ENCODE peak calls at places on chromosomes 3 and 15, in ten cellular contexts. L is AG09319; K is fibroblast of lung; I is activated naive CD8-positive, alpha-beta T cell treated with anti-CD3 and anti-CD28 coated beads, Interleukin-2, amount 10 ng/mL, durations not matched to agents 7 days and 5 days; C is DMS153; Q is lower leg skin; N is HS-27A; B is foreskin fibroblast; M is HT1080; O is iPS DF 6.9. D is an unnamed sample.

GRCh38 chr3:195003006-195003892 is 267.7 kb downstream of the XXYLT1 start:
- DNase-seq in O (no peak), I (no peak), N (no peak), C (no peak), M (no peak), B (no peak), Q (peak; percentile 94), L (peak; percentile 22), K (peak; percentile 51), D (no peak)

GRCh38 chr15:85489773-85490493 is 109.5 kb downstream of the AKAP13 start:
- DNase-seq in M (no peak), L (no peak), C (no peak), B (no peak), O (no peak), K (no peak), Q (no peak), I (no peak), N (no peak), D (no peak)

GRCh38 chr3:44252332-44252731 is 10.6 kb downstream of the TOPAZ1 start:
- DNase-seq in B (no peak), M (no peak), K (peak; percentile 14), Q (no peak), N (no peak), C (no peak), I (no peak), O (no peak), L (no peak), D (no peak)

GRCh38 chr15:40155270-40155910 is 5.5 kb upstream of the BUB1B start:
- DNase-seq in Q (no peak), M (no peak), C (peak; percentile 90), L (no peak), K (no peak), B (no peak), I (no peak), O (peak; percentile 82), N (no peak), D (no peak)

GRCh38 chr15:92917606-92918407 is 17.7 kb downstream of the CHD2 start:
- DNase-seq in N (peak; percentile 95), I (peak; percentile 86), B (peak; percentile 94), O (peak; percentile 80), K (peak; percentile 97), M (peak; percentile 87), L (peak; percentile 86), C (peak; percentile 77), Q (peak; percentile 99), D (peak; percentile 92)

GRCh38 chr15:40008061-40008460 is 30.9 kb downstream of the SRP14 start:
- DNase-seq in Q (no peak), B (no peak), K (no peak), N (no peak), L (no peak), M (no peak), I (no peak), C (no peak), O (no peak), D (no peak)

GRCh38 chr3:55185380-55185779 is 257.5 kb upstream of the LRTM1 start:
- DNase-seq in Q (no peak), K (peak; percentile 52), B (peak; percentile 75), C (no peak), N (no peak), M (no peak), I (no peak), L (peak; percentile 37), O (no peak), D (no peak)

GRCh38 chr3:58332575-58333179 is at the start of gene PXK:
- DNase-seq in K (peak; percentile 74), L (peak; percentile 50), N (no peak), B (peak; percentile 95), C (no peak), Q (peak; percentile 95), M (peak; percentile 69), I (peak; percentile 90), O (no peak), D (peak; percentile 71)

GRCh38 chr15:85097706-85098105 is 116.0 kb downstream of the PDE8A start:
- DNase-seq in N (no peak), L (no peak), Q (no peak), O (no peak), I (no peak), K (no peak), M (no peak), C (no peak), B (no peak), D (no peak)

GRCh38 chr3:87691109-87691508 is 367.7 kb downstream of the CGGBP1 start:
- DNase-seq in B (peak; percentile 1), I (no peak), N (peak; percentile 22), L (no peak), C (no peak), Q (no peak), K (no peak), M (peak; percentile 10), O (no peak), D (no peak)

GRCh38 chr3:190269096-190269495 is 53.1 kb downstream of the CLDN1 start:
- DNase-seq in C (no peak), O (no peak), N (no peak), L (no peak), M (no peak), Q (no peak), I (no peak), B (no peak), K (peak; percentile 34), D (no peak)

GRCh38 chr15:80152896-80153876 is at the start of gene FAH:
- DNase-seq in K (peak; percentile 54), M (peak; percentile 49), N (no peak), B (peak; percentile 74), O (no peak), Q (peak; percentile 92), C (no peak), I (peak; percentile 55), L (no peak), D (peak; percentile 69)

GRCh38 chr15:99265541-99266070 is 14.3 kb downstream of the LRRC28 start:
- DNase-seq in B (no peak), C (no peak), I (no peak), N (no peak), M (no peak), K (no peak), L (no peak), Q (no peak), O (no peak), D (no peak)

GRCh38 chr3:69081583-69082262 is 1.6 kb upstream of the UBA3 start:
- DNase-seq in B (no peak), O (no peak), K (no peak), N (peak; percentile 55), C (no peak), M (peak; percentile 41), Q (no peak), L (no peak), I (no peak), D (no peak)

GRCh38 chr3:71060536-71060935 is 523.0 kb downstream of the FOXP1 start:
- DNase-seq in O (no peak), I (no peak), K (no peak), B (no peak), Q (no peak), C (no peak), L (no peak), M (no peak), N (no peak), D (no peak)

GRCh38 chr3:12427551-12427950 is 56.7 kb upstream of the TSEN2 start:
- DNase-seq in Q (no peak), O (no peak), I (no peak), C (no peak), K (no peak), N (no peak), L (no peak), M (no peak), B (peak; percentile 60), D (no peak)

GRCh38 chr3:178385280-178385952 is 150.8 kb upstream of the KCNMB2 start:
- DNase-seq in K (peak; percentile 60), O (peak; percentile 18), B (peak; percentile 72), I (no peak), M (peak; percentile 34), N (no peak), Q (no peak), C (no peak), L (no peak), D (peak; percentile 7)

GRCh38 chr15:25678498-25678865 is 184.6 kb downstream of the ATP10A start:
- DNase-seq in I (no peak), O (no peak), M (no peak), L (no peak), B (no peak), K (no peak), N (no peak), Q (peak; percentile 45), C (no peak), D (no peak)

GRCh38 chr3:125428216-125428830 is 53.2 kb upstream of the ZNF148 start:
- DNase-seq in B (no peak), M (no peak), L (no peak), O (no peak), Q (no peak), N (no peak), I (no peak), K (no peak), C (no peak), D (no peak)

GRCh38 chr3:62007036-62007435 is 366.3 kb downstream of the FEZF2 start:
- DNase-seq in M (no peak), Q (no peak), C (no peak), L (peak; percentile 44), I (no peak), O (no peak), N (no peak), B (peak; percentile 68), K (peak; percentile 19), D (no peak)

GRCh38 chr15:43488790-43489585 is 4.0 kb downstream of the TP53BP1 start:
- DNase-seq in O (no peak), L (no peak), B (no peak), N (no peak), Q (no peak), M (no peak), C (no peak), I (no peak), K (no peak), D (no peak)

GRCh38 chr3:190533511-190534282 is 19.8 kb downstream of the IL1RAP start:
- DNase-seq in L (peak; percentile 91), M (peak; percentile 98), N (peak; percentile 91), I (no peak), Q (peak; percentile 91), K (peak; percentile 95), C (no peak), O (no peak), B (peak; percentile 71), D (no peak)

GRCh38 chr15:65535192-65535591 is 4.9 kb downstream of the HACD3 start:
- DNase-seq in N (no peak), Q (no peak), I (no peak), K (no peak), M (no peak), O (no peak), C (no peak), B (no peak), L (no peak), D (no peak)

GRCh38 chr15:40846846-40847224 is 3.0 kb downstream of the SPINT1 start:
- DNase-seq in C (no peak), M (no peak), L (no peak), I (no peak), B (no peak), N (no peak), K (no peak), O (no peak), Q (no peak), D (no peak)

GRCh38 chr3:141100112-141100511 is 49.0 kb downstream of the SPSB4 start:
- DNase-seq in Q (no peak), O (no peak), N (no peak), L (no peak), M (no peak), K (no peak), B (no peak), I (no peak), C (no peak), D (no peak)

GRCh38 chr3:55828712-55829111 is 341.6 kb upstream of the WNT5A start:
- DNase-seq in N (no peak), L (no peak), M (peak; percentile 4), C (no peak), O (no peak), K (peak; percentile 43), Q (no peak), I (no peak), B (peak; percentile 33), D (no peak)

GRCh38 chr3:124567168-124567567 is 163.1 kb upstream of the UMPS start:
- DNase-seq in Q (no peak), C (no peak), I (no peak), M (no peak), O (no peak), K (no peak), N (no peak), L (no peak), B (no peak), D (no peak)

GRCh38 chr3:32856355-32856889 is 38.6 kb downstream of the TRIM71 start:
- DNase-seq in K (no peak), I (no peak), B (no peak), M (no peak), C (no peak), Q (peak; percentile 76), L (no peak), O (no peak), N (no peak), D (no peak)

D was measured in SHP77.